ENCODE peak calls at places on chromosomes 4 and X, in eight cellular contexts. B is coronary artery, X is HFF-Myc, O is nephron progenitor cell, A is suprapubic skin, Q is neural crest cell, E is cardiac muscle cell, I is heart left ventricle. Y is an unnamed sample.

GRCh38 chrX:80266979-80267378 is 153.3 kb upstream of the TENT5D start:
- DNase-seq in B (no peak), X (no peak), O (no peak), A (no peak), Q (no peak), E (no peak), I (no peak), Y (no peak)

GRCh38 chrX:39445336-39445735 is 644.1 kb downstream of the MID1IP1 start:
- DNase-seq in B (no peak), X (no peak), O (peak), A (no peak), Q (peak), E (peak), I (no peak), Y (peak)

GRCh38 chrX:9267415-9267814 is 197.4 kb upstream of the TBL1X start:
- DNase-seq in B (no peak), X (no peak), O (no peak), A (no peak), Q (no peak), E (no peak), I (no peak), Y (no peak)

GRCh38 chr4:69095301-69095731 is 958 bp upstream of the UGT2B7 start:
- DNase-seq in B (no peak), X (no peak), O (no peak), A (no peak), Q (no peak), E (no peak), I (no peak), Y (no peak)

GRCh38 chrX:38214551-38214950 is 6.1 kb downstream of the SRPX start:
- DNase-seq in B (no peak), X (no peak), O (no peak), A (no peak), Q (no peak), E (no peak), I (no peak), Y (no peak)

GRCh38 chrX:15129412-15129811 is 140.5 kb downstream of the ASB9 start:
- DNase-seq in B (no peak), X (no peak), O (no peak), A (no peak), Q (no peak), E (no peak), I (no peak), Y (no peak)

GRCh38 chr4:5708171-5708828 is at the start of gene EVC2:
- DNase-seq in B (peak), X (no peak), O (peak), A (peak), Q (peak), E (peak), I (peak), Y (peak)

GRCh38 chr4:121148621-121149020 is 15.5 kb downstream of the TNIP3 start:
- DNase-seq in B (no peak), X (no peak), O (no peak), A (no peak), Q (no peak), E (no peak), I (no peak), Y (no peak)

GRCh38 chrX:88397551-88397950 is 349.5 kb upstream of the CPXCR1 start:
- DNase-seq in B (no peak), X (no peak), O (no peak), A (no peak), Q (no peak), E (peak), I (no peak), Y (no peak)

GRCh38 chr4:38730830-38731646 is 51.8 kb downstream of the TLR10 start:
- DNase-seq in B (peak), X (peak), O (peak), A (peak), Q (peak), E (peak), I (peak), Y (peak)

GRCh38 chr4:160142579-160142978 is 1039.7 kb downstream of the RAPGEF2 start:
- DNase-seq in B (no peak), X (no peak), O (no peak), A (no peak), Q (no peak), E (no peak), I (no peak), Y (no peak)

GRCh38 chr4:168511780-168512467 is 15.1 kb downstream of the PALLD start:
- DNase-seq in B (no peak), X (no peak), O (no peak), A (no peak), Q (no peak), E (no peak), I (no peak), Y (no peak)

GRCh38 chrX:40576291-40576690 is 4.5 kb upstream of the ATP6AP2 start:
- DNase-seq in B (no peak), X (no peak), O (no peak), A (no peak), Q (no peak), E (no peak), I (no peak), Y (no peak)

GRCh38 chrX:40570346-40571093 is 10.2 kb upstream of the ATP6AP2 start:
- DNase-seq in B (no peak), X (no peak), O (no peak), A (no peak), Q (no peak), E (no peak), I (no peak), Y (no peak)

GRCh38 chrX:40571600-40571999 is 9.2 kb upstream of the ATP6AP2 start:
- DNase-seq in B (no peak), X (no peak), O (no peak), A (no peak), Q (no peak), E (no peak), I (no peak), Y (no peak)

GRCh38 chrX:40578039-40578438 is 2.7 kb upstream of the ATP6AP2 start:
- DNase-seq in B (no peak), X (no peak), O (no peak), A (no peak), Q (no peak), E (no peak), I (no peak), Y (no peak)

GRCh38 chrX:40573763-40574162 is 7.0 kb upstream of the ATP6AP2 start:
- DNase-seq in B (no peak), X (no peak), O (no peak), A (no peak), Q (peak), E (no peak), I (no peak), Y (no peak)
- TF ChIP-seq CTCF in B (no peak), X (peak), O (peak), A (no peak), Q (peak), E (peak), I (no peak), Y (peak)

GRCh38 chrX:101231080-101231479 is 11.5 kb downstream of the DRP2 start:
- DNase-seq in B (no peak), X (no peak), O (no peak), A (no peak), Q (no peak), E (no peak), I (no peak), Y (no peak)

GRCh38 chrX:101232316-101232715 is 12.7 kb downstream of the DRP2 start:
- DNase-seq in B (no peak), X (no peak), O (no peak), A (no peak), Q (no peak), E (no peak), I (no peak), Y (no peak)

GRCh38 chrX:101229155-101229554 is 9.6 kb downstream of the DRP2 start:
- DNase-seq in B (no peak), X (peak), O (no peak), A (no peak), Q (no peak), E (no peak), I (no peak), Y (no peak)

DNA sequence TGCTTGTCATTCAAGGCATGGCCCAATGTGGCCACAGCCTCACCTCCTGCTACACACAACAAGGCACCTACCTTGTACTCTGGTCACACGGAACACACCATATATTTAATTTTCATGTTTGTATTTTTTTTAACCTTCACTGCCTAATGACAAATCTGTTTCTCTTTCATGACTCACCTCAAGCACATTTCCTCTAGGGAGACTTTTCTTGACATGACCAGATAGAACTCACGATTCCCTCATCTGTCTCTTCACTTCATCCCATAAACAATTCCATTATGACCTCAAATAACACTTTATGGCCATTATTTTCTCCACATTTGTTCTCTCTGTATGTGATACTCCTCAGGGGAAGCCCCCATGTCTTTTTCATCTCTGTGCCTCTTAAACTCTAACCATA is 11.1 kb downstream of the DRP2 start:
- DNase-seq in B (no peak), X (no peak), O (no peak), A (no peak), Q (no peak), E (no peak), I (no peak), Y (no peak)
- TF ChIP-seq CTCF in B (no peak), X (no peak), O (no peak), A (no peak), Q (no peak), E (no peak), I (no peak), Y (no peak)

GRCh38 chr4:8238515-8239053 is 31.0 kb upstream of the HTRA3 start:
- DNase-seq in B (no peak), X (no peak), O (peak), A (no peak), Q (peak), E (peak), I (no peak), Y (peak)
- TF ChIP-seq CTCF in B (no peak), X (peak), O (peak), A (peak), Q (peak), E (peak), I (peak), Y (peak)

GRCh38 chrX:135927897-135928296 is 34.4 kb downstream of the SAGE1 start:
- DNase-seq in B (no peak), X (no peak), O (no peak), A (no peak), Q (no peak), E (no peak), I (no peak), Y (no peak)

GRCh38 chrX:135923353-135923752 is 29.8 kb downstream of the SAGE1 start:
- DNase-seq in B (no peak), X (no peak), O (peak), A (no peak), Q (no peak), E (no peak), I (no peak), Y (no peak)
- TF ChIP-seq CTCF in B (no peak), X (peak), O (no peak), A (no peak), Q (peak), E (no peak), I (no peak), Y (no peak)

DNA sequence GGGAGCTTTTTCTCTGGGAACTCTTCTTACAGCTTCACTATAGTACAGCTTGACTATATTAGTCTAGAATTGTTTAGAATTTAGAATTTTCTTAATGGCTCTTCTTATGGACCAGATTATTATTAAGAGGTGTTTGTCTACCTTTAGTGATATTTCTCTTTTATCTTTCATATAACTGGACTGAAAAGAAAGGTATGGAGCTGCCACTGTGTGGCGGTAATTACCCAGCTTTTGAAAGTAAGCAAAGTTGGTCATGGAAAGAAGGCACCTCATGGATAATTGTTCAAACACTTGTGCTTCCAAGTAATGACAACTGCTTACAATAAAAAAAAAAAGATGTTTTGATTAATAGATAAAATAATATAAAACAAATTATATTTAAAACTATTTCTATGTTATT is 1112.5 kb downstream of the TECRL start:
- DNase-seq in B (no peak), X (no peak), O (peak), A (no peak), Q (no peak), E (peak), I (no peak), Y (no peak)
- TF ChIP-seq CTCF in B (no peak), X (no peak), O (peak), A (no peak), Q (peak), E (no peak), I (no peak), Y (no peak)

DNA sequence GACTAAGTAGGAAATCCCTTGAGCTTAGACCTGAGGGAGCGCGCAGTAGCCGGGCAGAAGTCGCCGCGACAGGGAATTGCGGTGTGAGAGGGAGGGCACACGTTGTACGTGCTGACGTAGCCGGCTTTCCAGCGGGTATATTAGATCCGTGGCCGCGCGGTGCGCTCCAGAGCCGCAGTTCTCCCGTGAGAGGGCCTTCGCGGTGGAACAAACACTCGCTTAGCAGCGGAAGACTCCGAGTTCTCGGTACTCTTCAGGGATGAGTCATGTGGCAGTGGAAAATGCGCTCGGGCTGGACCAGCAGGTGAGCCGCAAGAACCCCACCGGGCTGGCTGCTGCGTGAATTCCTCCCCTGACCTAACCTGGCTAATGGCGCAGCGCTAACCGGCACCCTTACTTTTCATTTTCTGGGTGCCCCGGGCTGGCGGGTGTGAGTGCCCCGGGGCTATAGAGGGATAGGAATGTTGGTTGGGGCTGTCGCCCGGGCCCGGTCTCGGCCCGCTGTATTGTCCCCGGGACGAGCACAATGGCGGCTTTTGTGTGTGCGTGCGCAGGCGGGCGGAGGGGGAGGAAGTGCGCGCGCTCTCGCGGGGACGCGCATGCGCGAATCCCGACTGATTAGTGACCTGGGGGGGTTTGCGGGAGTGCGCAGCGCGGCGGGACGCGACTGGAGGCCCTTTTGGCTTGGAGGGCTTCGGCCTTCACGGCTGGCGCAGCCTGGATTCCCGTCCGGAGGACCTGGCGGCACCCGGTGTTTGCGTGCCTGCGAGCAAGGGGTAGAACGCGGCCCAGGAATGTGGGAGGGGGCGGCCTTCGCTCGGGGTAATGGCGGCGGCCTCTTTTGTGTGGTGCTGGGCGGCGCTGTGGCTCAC is at the start of gene DDX3X:
- DNase-seq in B (peak), X (peak), O (peak), A (peak), Q (peak), E (peak), I (peak), Y (peak)
- TF ChIP-seq CTCF in B (peak), X (no peak), O (no peak), A (no peak), Q (peak), E (no peak), I (no peak), Y (no peak)

GRCh38 chr4:98828801-98829200 is 100.1 kb downstream of the EIF4E start:
- DNase-seq in B (no peak), X (no peak), O (no peak), A (no peak), Q (no peak), E (no peak), I (no peak), Y (no peak)
- TF ChIP-seq CTCF in B (no peak), X (peak), O (no peak), A (no peak), Q (no peak), E (no peak), I (no peak), Y (no peak)

GRCh38 chrX:131812847-131813825 is 210.0 kb upstream of the STK26 start:
- DNase-seq in B (no peak), X (no peak), O (no peak), A (no peak), Q (no peak), E (no peak), I (peak), Y (no peak)
- TF ChIP-seq CTCF in B (no peak), X (no peak), O (no peak), A (no peak), Q (no peak), E (no peak), I (no peak), Y (no peak)

DNA sequence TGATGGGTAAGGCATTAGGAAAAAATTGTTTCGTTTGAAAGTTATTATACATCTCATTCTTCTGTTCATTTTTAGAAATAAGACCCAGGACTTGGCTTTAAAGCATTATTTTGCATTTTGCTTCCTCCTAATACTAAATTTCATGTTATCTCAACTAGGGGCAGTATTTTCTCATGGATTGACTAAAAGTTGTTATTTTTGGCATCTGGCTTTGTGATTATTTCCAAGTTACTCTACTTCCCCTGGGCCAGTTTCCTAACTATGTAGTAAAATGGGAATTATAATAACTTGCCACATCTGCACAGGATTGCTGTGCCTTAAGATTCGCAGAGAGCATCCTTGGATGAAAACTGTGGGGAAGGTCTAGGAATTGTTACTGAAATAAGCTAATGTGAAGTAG is 3.0 kb downstream of the RBPJ start:
- DNase-seq in B (no peak), X (no peak), O (no peak), A (no peak), Q (no peak), E (no peak), I (no peak), Y (no peak)
- TF ChIP-seq CTCF in B (no peak), X (no peak), O (no peak), A (no peak), Q (peak), E (peak), I (no peak), Y (no peak)